ENCODE peak calls at places on chromosomes 6 and 20, in seven cellular contexts. V is astrocyte of the spinal cord, J is progenitor cell of endocrine pancreas, Z is nephron progenitor cell, E is A673, L is cardiac fibroblast, T is brain microvascular endothelial cell. B is an unnamed sample.

GRCh38 chr6:160534050-160534696 is 129.9 kb downstream of the LPA start:
- DNase-seq in V (peak), J (peak), Z (peak), E (peak), L (peak), T (peak), B (peak)

GRCh38 chr6:23969344-23969743 is 156.7 kb upstream of the NRSN1 start:
- DNase-seq in V (no peak), J (no peak), Z (no peak), E (no peak), L (no peak), T (no peak), B (no peak)

GRCh38 chr6:139372326-139373153 is 1.9 kb downstream of the CITED2 start:
- DNase-seq in V (peak), J (no peak), Z (no peak), E (peak), L (peak), T (no peak), B (no peak)

GRCh38 chr6:127547215-127547614 is 28.1 kb upstream of the MTCL3 start:
- DNase-seq in V (no peak), J (no peak), Z (no peak), E (peak), L (peak), T (no peak), B (peak)

GRCh38 chr6:35425284-35425683 is 26.9 kb upstream of the FANCE start:
- DNase-seq in V (peak), J (no peak), Z (no peak), E (peak), L (peak), T (peak), B (no peak)

GRCh38 chr6:166775180-166775922 is 148.3 kb upstream of the RPS6KA2 start:
- DNase-seq in V (peak), J (peak), Z (peak), E (peak), L (peak), T (peak), B (peak)

GRCh38 chr6:137816133-137816579 is 50.9 kb upstream of the TNFAIP3 start:
- DNase-seq in V (no peak), J (no peak), Z (no peak), E (no peak), L (no peak), T (no peak), B (peak)

GRCh38 chr20:4230651-4231050 is 215.3 kb upstream of the RNF24 start:
- DNase-seq in V (no peak), J (no peak), Z (no peak), E (no peak), L (no peak), T (no peak), B (no peak)

GRCh38 chr6:164753517-164753916 is 555.9 kb downstream of the C6orf118 start:
- DNase-seq in V (peak), J (no peak), Z (no peak), E (no peak), L (peak), T (peak), B (no peak)

GRCh38 chr20:41353530-41353929 is 12.9 kb downstream of the LPIN3 start:
- DNase-seq in V (no peak), J (no peak), Z (no peak), E (no peak), L (no peak), T (no peak), B (no peak)

GRCh38 chr6:112282217-112282616 is 27.9 kb upstream of the LAMA4 start:
- DNase-seq in V (peak), J (no peak), Z (peak), E (peak), L (peak), T (peak), B (no peak)

GRCh38 chr6:73182021-73182607 is 43.2 kb downstream of the KHDC1L start:
- DNase-seq in V (no peak), J (no peak), Z (no peak), E (no peak), L (no peak), T (no peak), B (no peak)

GRCh38 chr6:39076993-39077535 is 28.5 kb downstream of the GLP1R start:
- DNase-seq in V (no peak), J (no peak), Z (no peak), E (no peak), L (no peak), T (no peak), B (peak)

GRCh38 chr20:36086767-36087166 is 67.8 kb upstream of the EPB41L1 start:
- DNase-seq in V (no peak), J (no peak), Z (no peak), E (no peak), L (no peak), T (no peak), B (no peak)

DNA sequence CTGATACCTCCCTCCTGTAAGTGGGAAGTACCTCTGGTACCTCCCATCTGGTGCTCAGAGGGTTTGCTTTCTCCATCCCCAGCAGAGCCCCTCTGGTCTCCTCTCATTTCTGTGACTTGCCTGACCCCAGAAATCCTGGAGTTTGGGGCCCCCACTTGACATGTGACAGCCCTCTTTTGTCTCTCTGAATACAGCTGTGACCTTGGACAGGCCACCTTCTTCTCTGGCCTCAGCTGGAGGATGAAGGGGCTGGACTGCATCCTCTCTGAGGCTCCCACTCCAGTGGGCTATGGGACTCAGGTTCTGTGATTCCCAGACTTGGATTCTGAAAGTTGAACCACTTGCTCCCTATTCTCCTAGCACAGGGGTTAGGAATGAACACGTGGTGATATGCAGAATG is 9.0 kb downstream of the BPIFB3 start:
- DNase-seq in V (no peak), J (no peak), Z (no peak), E (no peak), L (no peak), T (no peak), B (no peak)
- TF ChIP-seq CTCF in V (no peak), J (no peak), Z (no peak), E (no peak), L (no peak), T (no peak), B (no peak)

DNA sequence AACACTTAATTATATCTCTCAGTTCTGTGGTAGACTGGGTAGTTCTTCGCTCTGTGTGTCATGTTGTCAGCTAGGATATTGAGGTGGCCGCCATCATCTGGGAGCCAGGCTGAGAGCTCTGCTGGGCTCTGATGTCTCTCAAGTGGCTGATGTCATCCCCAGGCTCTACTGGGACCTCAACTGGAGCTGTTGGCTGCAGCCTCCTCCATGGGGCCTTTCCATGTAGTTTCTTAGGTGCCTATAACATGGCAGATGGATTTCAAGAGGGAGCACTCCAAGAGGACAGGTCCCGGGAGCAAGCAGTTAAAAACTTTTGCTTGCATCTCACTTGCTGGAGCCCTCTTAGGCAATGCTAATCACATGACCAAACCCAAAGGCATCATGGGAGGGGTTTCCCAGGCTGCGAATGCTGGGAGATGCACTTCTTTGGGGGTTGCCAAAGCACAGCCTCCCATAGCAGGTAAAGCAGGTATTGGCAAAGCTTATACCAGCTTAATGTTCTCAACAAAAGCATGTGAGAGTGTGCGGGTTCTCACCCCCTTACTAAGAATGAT is 129.8 kb downstream of the TMEM242 start:
- DNase-seq in V (no peak), J (no peak), Z (no peak), E (no peak), L (no peak), T (no peak), B (no peak)
- TF ChIP-seq CTCF in V (no peak), J (no peak), Z (no peak), E (no peak), L (no peak), T (no peak), B (no peak)

DNA sequence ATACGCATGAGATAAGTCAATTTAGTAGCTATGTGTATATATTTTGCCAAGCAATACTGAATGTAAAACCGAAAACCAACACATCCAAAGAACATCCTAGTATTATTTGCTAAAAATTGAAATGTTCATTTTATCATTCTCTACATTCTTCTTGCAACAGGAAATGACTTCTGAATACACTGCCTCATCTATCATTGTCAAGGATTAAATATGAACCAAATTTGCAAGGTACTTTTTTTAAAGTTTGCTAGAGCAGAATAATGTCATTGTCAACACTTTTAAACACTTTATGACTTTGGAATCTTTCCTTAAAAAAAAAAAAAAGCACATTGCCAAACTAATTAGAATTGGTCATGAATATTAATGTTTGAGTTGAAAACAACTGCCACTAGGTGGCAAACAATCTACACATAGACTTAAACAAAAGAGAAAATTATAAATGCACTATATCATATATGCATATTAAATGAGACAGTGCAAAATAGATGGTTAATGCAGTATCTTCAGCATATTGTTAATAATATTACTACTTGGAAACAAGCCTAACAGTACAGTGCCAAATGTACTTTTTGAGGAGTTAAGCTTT is 32.5 kb upstream of the TMEM244 start:
- DNase-seq in V (peak), J (no peak), Z (no peak), E (peak), L (peak), T (no peak), B (no peak)
- TF ChIP-seq CTCF in V (peak), J (peak), Z (no peak), E (peak), L (peak), T (no peak), B (peak)

GRCh38 chr6:589090-589489 is 67.8 kb downstream of the HUS1B start:
- DNase-seq in V (no peak), J (no peak), Z (no peak), E (no peak), L (no peak), T (no peak), B (no peak)

GRCh38 chr6:593907-594212 is 63.0 kb downstream of the HUS1B start:
- DNase-seq in V (no peak), J (no peak), Z (no peak), E (no peak), L (no peak), T (no peak), B (no peak)

GRCh38 chr6:593139-593906 is 63.6 kb downstream of the HUS1B start:
- DNase-seq in V (peak), J (peak), Z (peak), E (peak), L (peak), T (peak), B (peak)
- TF ChIP-seq CTCF in V (peak), J (peak), Z (peak), E (peak), L (peak), T (peak), B (peak)

DNA sequence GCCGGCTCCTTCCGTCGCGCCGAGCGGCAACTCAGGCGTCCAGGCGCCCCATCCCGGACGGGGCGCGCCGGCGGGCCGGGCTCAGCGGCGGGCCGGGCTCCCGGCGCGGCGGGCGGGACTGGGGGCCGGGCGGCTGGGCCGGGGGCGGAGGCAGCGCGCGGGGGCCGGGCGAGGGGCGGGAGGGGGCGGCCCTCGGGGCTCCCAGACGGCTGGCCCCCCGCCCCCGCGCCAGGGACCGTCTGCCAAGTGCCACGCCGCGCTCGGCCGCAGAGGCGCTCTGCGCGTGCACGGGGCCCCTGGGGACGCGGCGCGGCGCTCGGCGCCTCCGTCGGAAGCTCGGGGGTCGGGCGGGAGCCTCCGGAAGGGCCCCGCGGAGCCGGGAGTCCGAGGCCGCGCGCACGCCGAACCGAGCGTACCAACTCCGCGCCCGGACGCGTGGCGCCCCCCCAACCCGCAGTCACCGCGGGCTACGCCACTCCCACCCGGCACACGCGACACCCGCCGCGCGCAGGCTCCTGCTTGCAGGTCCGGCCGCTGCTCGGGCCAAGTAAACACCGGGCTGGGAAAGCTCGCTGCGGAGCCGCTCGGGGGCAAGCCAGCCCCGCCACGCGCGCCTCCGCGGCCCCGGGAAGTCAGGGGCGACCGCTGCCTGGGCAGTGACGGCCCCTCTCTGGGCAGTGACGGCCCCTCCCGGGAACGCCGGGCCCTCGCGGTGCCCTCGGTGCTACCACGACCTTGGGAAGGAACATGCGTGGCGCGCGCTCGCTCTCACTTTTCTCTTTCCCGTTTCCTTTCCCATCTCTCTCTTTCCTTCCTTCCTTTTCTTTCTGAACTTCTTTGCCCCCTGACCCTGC is at the start of gene PREX1:
- DNase-seq in V (peak), J (peak), Z (peak), E (peak), L (peak), T (peak), B (peak)
- TF ChIP-seq CTCF in V (no peak), J (no peak), Z (no peak), E (no peak), L (no peak), T (no peak), B (no peak)

GRCh38 chr6:141077355-141078333 is 1055.1 kb upstream of the GJE1 start:
- DNase-seq in V (no peak), J (no peak), Z (peak), E (peak), L (peak), T (peak), B (peak)
- TF ChIP-seq CTCF in V (peak), J (peak), Z (peak), E (peak), L (peak), T (peak), B (no peak)